ENCODE peak calls at places on chromosomes 7 and 10, in eight cellular contexts. One of them, this sample, is unnamed.
A peak's percentile ranks its signal among the peaks of the same experiment; 100 is the strongest.

GRCh38 chr10:28082885-28083284 is 84.0 kb upstream of the ODAD2 start:
- DNase-seq in heart right ventricle: no peak
- DNase-seq in suprapubic skin: no peak
- DNase-seq in CD8-positive, alpha-beta T cell: no peak
- DNase-seq in HCT116: no peak
- DNase-seq in adrenal gland: no peak
- DNase-seq in dorsolateral prefrontal cortex: no peak
- DNase-seq in PC-3: no peak
- DNase-seq in this sample: no peak

GRCh38 chr10:47333532-47333931 is 11.3 kb downstream of the GDF2 start:
- DNase-seq in heart right ventricle: no peak
- DNase-seq in suprapubic skin: no peak
- DNase-seq in CD8-positive, alpha-beta T cell: no peak
- DNase-seq in HCT116: no peak
- DNase-seq in adrenal gland: no peak
- DNase-seq in dorsolateral prefrontal cortex: no peak
- DNase-seq in PC-3: no peak
- DNase-seq in this sample: no peak

GRCh38 chr7:152076940-152077933 is 51.8 kb downstream of the GALNT11 start:
- DNase-seq in heart right ventricle: no peak
- DNase-seq in suprapubic skin: no peak
- DNase-seq in CD8-positive, alpha-beta T cell: no peak
- DNase-seq in HCT116: no peak
- DNase-seq in adrenal gland: peak; percentile 58
- DNase-seq in dorsolateral prefrontal cortex: no peak
- DNase-seq in PC-3: peak; percentile 10
- DNase-seq in this sample: no peak

GRCh38 chr7:152909683-152910544 is 150.4 kb downstream of the ACTR3B start:
- DNase-seq in heart right ventricle: no peak
- DNase-seq in suprapubic skin: no peak
- DNase-seq in CD8-positive, alpha-beta T cell: no peak
- DNase-seq in HCT116: no peak
- DNase-seq in adrenal gland: no peak
- DNase-seq in dorsolateral prefrontal cortex: no peak
- DNase-seq in PC-3: no peak
- DNase-seq in this sample: no peak

GRCh38 chr7:148575640-148576411 is 14.7 kb upstream of the C7orf33 start:
- DNase-seq in heart right ventricle: peak; percentile 47
- DNase-seq in suprapubic skin: peak; percentile 78
- DNase-seq in CD8-positive, alpha-beta T cell: peak; percentile 71
- DNase-seq in HCT116: peak; percentile 22
- DNase-seq in adrenal gland: peak; percentile 79
- DNase-seq in dorsolateral prefrontal cortex: peak; percentile 77
- DNase-seq in PC-3: peak; percentile 71
- DNase-seq in this sample: no peak

GRCh38 chr10:114151486-114151885 is 22.5 kb downstream of the CCDC186 start:
- DNase-seq in heart right ventricle: no peak
- DNase-seq in suprapubic skin: no peak
- DNase-seq in CD8-positive, alpha-beta T cell: no peak
- DNase-seq in HCT116: peak; percentile 67
- DNase-seq in adrenal gland: no peak
- DNase-seq in dorsolateral prefrontal cortex: no peak
- DNase-seq in PC-3: peak; percentile 81
- DNase-seq in this sample: no peak

GRCh38 chr7:112207106-112207592 is 654 bp downstream of the ZNF277 start:
- DNase-seq in heart right ventricle: no peak
- DNase-seq in suprapubic skin: no peak
- DNase-seq in CD8-positive, alpha-beta T cell: no peak
- DNase-seq in HCT116: no peak
- DNase-seq in adrenal gland: no peak
- DNase-seq in dorsolateral prefrontal cortex: no peak
- DNase-seq in PC-3: peak; percentile 24
- DNase-seq in this sample: peak; percentile 76

GRCh38 chr7:128383781-128384180 is 22.3 kb upstream of the PRRT4 start:
- DNase-seq in heart right ventricle: no peak
- DNase-seq in suprapubic skin: no peak
- DNase-seq in CD8-positive, alpha-beta T cell: no peak
- DNase-seq in HCT116: no peak
- DNase-seq in adrenal gland: peak; percentile 49
- DNase-seq in dorsolateral prefrontal cortex: no peak
- DNase-seq in PC-3: peak; percentile 16
- DNase-seq in this sample: no peak

GRCh38 chr7:107394301-107394700 is 75.6 kb upstream of the GPR22 start:
- DNase-seq in heart right ventricle: no peak
- DNase-seq in suprapubic skin: no peak
- DNase-seq in CD8-positive, alpha-beta T cell: no peak
- DNase-seq in HCT116: no peak
- DNase-seq in adrenal gland: no peak
- DNase-seq in dorsolateral prefrontal cortex: no peak
- DNase-seq in PC-3: no peak
- DNase-seq in this sample: no peak

GRCh38 chr7:10643545-10643944 is 330.1 kb upstream of the PHF14 start:
- DNase-seq in heart right ventricle: no peak
- DNase-seq in suprapubic skin: no peak
- DNase-seq in CD8-positive, alpha-beta T cell: no peak
- DNase-seq in HCT116: no peak
- DNase-seq in adrenal gland: no peak
- DNase-seq in dorsolateral prefrontal cortex: no peak
- DNase-seq in PC-3: no peak
- DNase-seq in this sample: no peak

GRCh38 chr10:62050941-62051433 is 149.5 kb downstream of the ARID5B start:
- DNase-seq in heart right ventricle: peak; percentile 83
- DNase-seq in suprapubic skin: peak; percentile 88
- DNase-seq in CD8-positive, alpha-beta T cell: peak; percentile 55
- DNase-seq in HCT116: peak; percentile 32
- DNase-seq in adrenal gland: peak; percentile 72
- DNase-seq in dorsolateral prefrontal cortex: no peak
- DNase-seq in PC-3: peak; percentile 100
- DNase-seq in this sample: peak; percentile 93

GRCh38 chr7:101712652-101713051 is 83.6 kb upstream of the MYL10 start:
- DNase-seq in heart right ventricle: no peak
- DNase-seq in suprapubic skin: no peak
- DNase-seq in CD8-positive, alpha-beta T cell: no peak
- DNase-seq in HCT116: no peak
- DNase-seq in adrenal gland: no peak
- DNase-seq in dorsolateral prefrontal cortex: no peak
- DNase-seq in PC-3: no peak
- DNase-seq in this sample: no peak

GRCh38 chr10:30434273-30435067 is 486 bp downstream of the MAP3K8 start:
- DNase-seq in heart right ventricle: peak; percentile 83
- DNase-seq in suprapubic skin: peak; percentile 97
- DNase-seq in CD8-positive, alpha-beta T cell: peak; percentile 53
- DNase-seq in HCT116: peak; percentile 31
- DNase-seq in adrenal gland: peak; percentile 94
- DNase-seq in dorsolateral prefrontal cortex: peak; percentile 44
- DNase-seq in PC-3: peak; percentile 42
- DNase-seq in this sample: peak; percentile 95

GRCh38 chr7:22728416-22729029 is 1.5 kb downstream of the IL6 start:
- DNase-seq in heart right ventricle: no peak
- DNase-seq in suprapubic skin: no peak
- DNase-seq in CD8-positive, alpha-beta T cell: no peak
- DNase-seq in HCT116: peak; percentile 55
- DNase-seq in adrenal gland: no peak
- DNase-seq in dorsolateral prefrontal cortex: no peak
- DNase-seq in PC-3: peak; percentile 81
- DNase-seq in this sample: no peak

GRCh38 chr10:29028486-29028885 is 260.4 kb upstream of the LYZL1 start:
- DNase-seq in heart right ventricle: no peak
- DNase-seq in suprapubic skin: no peak
- DNase-seq in CD8-positive, alpha-beta T cell: no peak
- DNase-seq in HCT116: no peak
- DNase-seq in adrenal gland: no peak
- DNase-seq in dorsolateral prefrontal cortex: no peak
- DNase-seq in PC-3: no peak
- DNase-seq in this sample: no peak

GRCh38 chr7:144019457-144019856 is 19.3 kb downstream of the OR6B1 start:
- DNase-seq in heart right ventricle: peak; percentile 16
- DNase-seq in suprapubic skin: no peak
- DNase-seq in CD8-positive, alpha-beta T cell: no peak
- DNase-seq in HCT116: no peak
- DNase-seq in adrenal gland: peak; percentile 86
- DNase-seq in dorsolateral prefrontal cortex: no peak
- DNase-seq in PC-3: peak; percentile 67
- DNase-seq in this sample: no peak

GRCh38 chr7:94344826-94345225 is 49.9 kb upstream of the COL1A2 start:
- DNase-seq in heart right ventricle: no peak
- DNase-seq in suprapubic skin: no peak
- DNase-seq in CD8-positive, alpha-beta T cell: no peak
- DNase-seq in HCT116: no peak
- DNase-seq in adrenal gland: no peak
- DNase-seq in dorsolateral prefrontal cortex: no peak
- DNase-seq in PC-3: peak; percentile 51
- DNase-seq in this sample: no peak

GRCh38 chr10:132904814-132905649 is 37.3 kb downstream of the CFAP46 start:
- DNase-seq in heart right ventricle: no peak
- DNase-seq in suprapubic skin: peak; percentile 28
- DNase-seq in CD8-positive, alpha-beta T cell: no peak
- DNase-seq in HCT116: no peak
- DNase-seq in adrenal gland: no peak
- DNase-seq in dorsolateral prefrontal cortex: no peak
- DNase-seq in PC-3: no peak
- DNase-seq in this sample: no peak

GRCh38 chr10:76248781-76249180 is 817.4 kb downstream of the LRMDA start:
- DNase-seq in heart right ventricle: no peak
- DNase-seq in suprapubic skin: no peak
- DNase-seq in CD8-positive, alpha-beta T cell: no peak
- DNase-seq in HCT116: no peak
- DNase-seq in adrenal gland: no peak
- DNase-seq in dorsolateral prefrontal cortex: no peak
- DNase-seq in PC-3: no peak
- DNase-seq in this sample: no peak

GRCh38 chr7:44964384-44964830 is 14.4 kb downstream of the MYO1G start:
- DNase-seq in heart right ventricle: no peak
- DNase-seq in suprapubic skin: peak; percentile 58
- DNase-seq in CD8-positive, alpha-beta T cell: no peak
- DNase-seq in HCT116: no peak
- DNase-seq in adrenal gland: no peak
- DNase-seq in dorsolateral prefrontal cortex: no peak
- DNase-seq in PC-3: no peak
- DNase-seq in this sample: no peak

GRCh38 chr7:20064974-20065862 is 152.0 kb downstream of the MACC1 start:
- DNase-seq in heart right ventricle: no peak
- DNase-seq in suprapubic skin: no peak
- DNase-seq in CD8-positive, alpha-beta T cell: no peak
- DNase-seq in HCT116: peak; percentile 18
- DNase-seq in adrenal gland: peak; percentile 2
- DNase-seq in dorsolateral prefrontal cortex: no peak
- DNase-seq in PC-3: no peak
- DNase-seq in this sample: no peak

GRCh38 chr7:105937411-105937810 is 25.7 kb upstream of the CDHR3 start:
- DNase-seq in heart right ventricle: no peak
- DNase-seq in suprapubic skin: no peak
- DNase-seq in CD8-positive, alpha-beta T cell: no peak
- DNase-seq in HCT116: no peak
- DNase-seq in adrenal gland: no peak
- DNase-seq in dorsolateral prefrontal cortex: no peak
- DNase-seq in PC-3: no peak
- DNase-seq in this sample: no peak

GRCh38 chr7:43298617-43299016 is 186.2 kb downstream of the HECW1 start:
- DNase-seq in heart right ventricle: no peak
- DNase-seq in suprapubic skin: no peak
- DNase-seq in CD8-positive, alpha-beta T cell: no peak
- DNase-seq in HCT116: no peak
- DNase-seq in adrenal gland: no peak
- DNase-seq in dorsolateral prefrontal cortex: peak; percentile 56
- DNase-seq in PC-3: no peak
- DNase-seq in this sample: no peak

GRCh38 chr10:59817806-59818205 is 64.6 kb upstream of the MRLN start:
- DNase-seq in heart right ventricle: no peak
- DNase-seq in suprapubic skin: no peak
- DNase-seq in CD8-positive, alpha-beta T cell: no peak
- DNase-seq in HCT116: no peak
- DNase-seq in adrenal gland: peak; percentile 85
- DNase-seq in dorsolateral prefrontal cortex: peak; percentile 76
- DNase-seq in PC-3: no peak
- DNase-seq in this sample: peak; percentile 83

GRCh38 chr7:104878577-104878976 is 135.4 kb upstream of the KMT2E start:
- DNase-seq in heart right ventricle: no peak
- DNase-seq in suprapubic skin: no peak
- DNase-seq in CD8-positive, alpha-beta T cell: no peak
- DNase-seq in HCT116: no peak
- DNase-seq in adrenal gland: no peak
- DNase-seq in dorsolateral prefrontal cortex: no peak
- DNase-seq in PC-3: no peak
- DNase-seq in this sample: no peak

GRCh38 chr7:104883718-104884452 is 130.1 kb upstream of the KMT2E start:
- DNase-seq in heart right ventricle: peak; percentile 91
- DNase-seq in suprapubic skin: peak; percentile 89
- DNase-seq in CD8-positive, alpha-beta T cell: peak; percentile 83
- DNase-seq in HCT116: peak; percentile 84
- DNase-seq in adrenal gland: peak; percentile 90
- DNase-seq in dorsolateral prefrontal cortex: peak; percentile 82
- DNase-seq in PC-3: peak; percentile 78
- DNase-seq in this sample: peak; percentile 90

GRCh38 chr7:104883248-104883717 is 130.7 kb upstream of the KMT2E start:
- DNase-seq in heart right ventricle: no peak
- DNase-seq in suprapubic skin: no peak
- DNase-seq in CD8-positive, alpha-beta T cell: no peak
- DNase-seq in HCT116: no peak
- DNase-seq in adrenal gland: no peak
- DNase-seq in dorsolateral prefrontal cortex: no peak
- DNase-seq in PC-3: no peak
- DNase-seq in this sample: no peak
- H3K27ac ChIP-seq in heart right ventricle: peak overlapping the region; percentile 79
- H3K27ac ChIP-seq in suprapubic skin: no peak overlapping the region
- H3K27ac ChIP-seq in CD8-positive, alpha-beta T cell: no peak overlapping the region
- H3K27ac ChIP-seq in HCT116: no peak overlapping the region
- H3K27ac ChIP-seq in adrenal gland: no peak overlapping the region
- H3K27ac ChIP-seq in dorsolateral prefrontal cortex: peak overlapping the region; percentile 1
- H3K27ac ChIP-seq in PC-3: no peak overlapping the region
- H3K27ac ChIP-seq in this sample: peak overlapping the region; percentile 85

GRCh38 chr7:63112764-63113712 is 885.6 kb upstream of the ZNF722 start:
- DNase-seq in heart right ventricle: no peak
- DNase-seq in suprapubic skin: no peak
- DNase-seq in CD8-positive, alpha-beta T cell: no peak
- DNase-seq in HCT116: no peak
- DNase-seq in adrenal gland: no peak
- DNase-seq in dorsolateral prefrontal cortex: no peak
- DNase-seq in PC-3: no peak
- DNase-seq in this sample: no peak
- TF ChIP-seq CTCF in heart right ventricle: no peak
- TF ChIP-seq CTCF in suprapubic skin: no peak
- TF ChIP-seq CTCF in CD8-positive, alpha-beta T cell: no peak
- TF ChIP-seq CTCF in HCT116: no peak
- TF ChIP-seq CTCF in adrenal gland: no peak
- TF ChIP-seq CTCF in dorsolateral prefrontal cortex: no peak
- TF ChIP-seq CTCF in PC-3: no peak
- TF ChIP-seq CTCF in this sample: no peak

GRCh38 chr10:43461950-43462349 is 25.0 kb downstream of the ZNF487 start:
- DNase-seq in heart right ventricle: peak; percentile 59
- DNase-seq in suprapubic skin: no peak
- DNase-seq in CD8-positive, alpha-beta T cell: peak; percentile 49
- DNase-seq in HCT116: peak; percentile 80
- DNase-seq in adrenal gland: peak; percentile 49
- DNase-seq in dorsolateral prefrontal cortex: no peak
- DNase-seq in PC-3: peak; percentile 95
- DNase-seq in this sample: no peak
- H3K4me3 ChIP-seq in heart right ventricle: no peak overlapping the region
- H3K4me3 ChIP-seq in suprapubic skin: no peak overlapping the region
- H3K4me3 ChIP-seq in CD8-positive, alpha-beta T cell: no peak overlapping the region
- H3K4me3 ChIP-seq in HCT116: no peak overlapping the region
- H3K4me3 ChIP-seq in adrenal gland: no peak overlapping the region
- H3K4me3 ChIP-seq in dorsolateral prefrontal cortex: peak overlapping the region; percentile 19
- H3K4me3 ChIP-seq in PC-3: no peak overlapping the region
- H3K4me3 ChIP-seq in this sample: peak overlapping the region; percentile 33

GRCh38 chr7:28301148-28301641 is 111.1 kb upstream of the CREB5 start:
- DNase-seq in heart right ventricle: no peak
- DNase-seq in suprapubic skin: no peak
- DNase-seq in CD8-positive, alpha-beta T cell: no peak
- DNase-seq in HCT116: no peak
- DNase-seq in adrenal gland: peak; percentile 57
- DNase-seq in dorsolateral prefrontal cortex: no peak
- DNase-seq in PC-3: peak; percentile 38
- DNase-seq in this sample: no peak
- H3K27ac ChIP-seq in heart right ventricle: no peak overlapping the region
- H3K27ac ChIP-seq in suprapubic skin: peak overlapping the region; percentile 48
- H3K27ac ChIP-seq in CD8-positive, alpha-beta T cell: no peak overlapping the region
- H3K27ac ChIP-seq in HCT116: no peak overlapping the region
- H3K27ac ChIP-seq in adrenal gland: peak overlapping the region; percentile 31
- H3K27ac ChIP-seq in dorsolateral prefrontal cortex: no peak overlapping the region
- H3K27ac ChIP-seq in PC-3: no peak overlapping the region
- H3K27ac ChIP-seq in this sample: no peak overlapping the region